ENCODE peak calls at places on chromosome 22, in six cellular contexts. O, U, R, Y, H and J are unnamed samples.

GRCh38 chr22:31286360-31287255 is 5.7 kb downstream of the PIK3IP1 start:
- DNase-seq in O (no peak), U (no peak), R (no peak), Y (no peak), H (no peak), J (no peak)

GRCh38 chr22:38871360-38872171 is 450 bp downstream of the CBX6 start:
- DNase-seq in O (peak), U (peak), R (no peak), Y (no peak), H (no peak), J (no peak)

GRCh38 chr22:42560781-42561180 is 7.0 kb downstream of the SERHL2 start:
- DNase-seq in O (peak), U (no peak), R (no peak), Y (no peak), H (peak), J (no peak)

GRCh38 chr22:50018608-50019291 is 6.2 kb upstream of the IL17REL start:
- DNase-seq in O (no peak), U (no peak), R (no peak), Y (no peak), H (no peak), J (no peak)

GRCh38 chr22:38870791-38871359 is 1.1 kb downstream of the CBX6 start:
- DNase-seq in O (no peak), U (peak), R (no peak), Y (no peak), H (no peak), J (no peak)

GRCh38 chr22:32389685-32390084 is 22.4 kb downstream of the RTCB start:
- DNase-seq in O (peak), U (no peak), R (no peak), Y (no peak), H (peak), J (peak)

GRCh38 chr22:43919106-43919965 is 4.3 kb upstream of the PNPLA3 start:
- DNase-seq in O (peak), U (no peak), R (peak), Y (no peak), H (peak), J (no peak)

GRCh38 chr22:29377979-29378378 is 10.4 kb downstream of the AP1B1 start:
- DNase-seq in O (peak), U (no peak), R (no peak), Y (no peak), H (no peak), J (no peak)

GRCh38 chr22:31748490-31748889 is 1.4 kb downstream of the PRR14L start:
- DNase-seq in O (no peak), U (no peak), R (no peak), Y (no peak), H (no peak), J (no peak)

GRCh38 chr22:10741210-10741609 is 4786.8 kb upstream of the OR11H1 start:
- DNase-seq in O (no peak), U (no peak), R (no peak), Y (no peak), H (no peak), J (no peak)

GRCh38 chr22:20973634-20974286 is 6.7 kb downstream of the AIFM3 start:
- DNase-seq in O (no peak), U (no peak), R (no peak), Y (no peak), H (no peak), J (no peak)

DNA sequence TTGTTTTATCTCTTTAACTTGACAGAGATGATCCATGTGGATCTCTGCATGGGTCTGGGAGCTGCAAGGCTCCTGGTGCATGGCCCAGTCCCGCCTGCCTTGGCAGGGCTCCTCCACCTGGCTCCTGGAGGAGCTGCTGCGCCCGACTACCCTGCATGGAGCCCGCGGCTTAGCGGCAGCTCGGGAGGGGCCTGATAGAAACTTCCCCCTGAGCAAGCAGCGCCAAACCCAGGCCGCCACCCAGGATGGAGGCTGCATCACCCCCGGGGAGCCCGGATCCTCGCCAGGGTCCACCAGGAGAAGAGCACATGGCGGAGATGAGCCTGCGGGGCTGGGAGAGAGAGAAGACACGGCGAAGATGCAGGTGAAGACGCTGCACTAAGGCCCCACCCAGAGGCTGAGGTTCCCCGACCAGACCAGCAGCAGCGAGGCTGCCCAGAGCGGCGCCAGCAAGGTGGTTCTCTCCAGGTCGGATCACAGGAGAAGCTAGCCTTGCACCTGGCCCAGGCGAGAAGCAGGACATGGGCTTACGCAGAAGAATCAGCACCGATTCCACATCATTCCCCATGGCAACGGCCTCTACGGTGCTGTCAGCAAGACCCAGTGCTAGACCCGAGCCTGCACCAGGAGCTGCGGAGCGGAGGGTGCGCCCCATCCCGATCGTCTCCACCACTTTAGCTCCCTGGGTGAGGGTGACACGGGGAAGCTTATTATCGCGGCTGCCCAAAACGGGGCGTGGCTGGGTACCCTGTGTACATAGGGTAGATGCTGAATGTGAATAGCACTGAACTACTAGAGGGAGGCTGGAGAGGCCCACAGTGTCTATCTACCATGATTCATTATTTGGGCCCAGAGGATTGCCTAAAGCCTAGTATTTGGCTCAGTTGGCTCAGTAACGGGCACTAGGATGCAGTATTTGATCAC is 41.3 kb upstream of the VPREB1 start:
- DNase-seq in O (no peak), U (no peak), R (no peak), Y (no peak), H (no peak), J (no peak)
- TF ChIP-seq CTCF in O (no peak), U (no peak), R (no peak), Y (no peak), H (no peak), J (no peak)

GRCh38 chr22:45082795-45083194 is 73.0 kb upstream of the PHF21B start:
- DNase-seq in O (no peak), U (no peak), R (no peak), Y (no peak), H (no peak), J (peak)
- TF ChIP-seq CTCF in O (no peak), U (no peak), R (peak), Y (no peak), H (peak), J (peak)

DNA sequence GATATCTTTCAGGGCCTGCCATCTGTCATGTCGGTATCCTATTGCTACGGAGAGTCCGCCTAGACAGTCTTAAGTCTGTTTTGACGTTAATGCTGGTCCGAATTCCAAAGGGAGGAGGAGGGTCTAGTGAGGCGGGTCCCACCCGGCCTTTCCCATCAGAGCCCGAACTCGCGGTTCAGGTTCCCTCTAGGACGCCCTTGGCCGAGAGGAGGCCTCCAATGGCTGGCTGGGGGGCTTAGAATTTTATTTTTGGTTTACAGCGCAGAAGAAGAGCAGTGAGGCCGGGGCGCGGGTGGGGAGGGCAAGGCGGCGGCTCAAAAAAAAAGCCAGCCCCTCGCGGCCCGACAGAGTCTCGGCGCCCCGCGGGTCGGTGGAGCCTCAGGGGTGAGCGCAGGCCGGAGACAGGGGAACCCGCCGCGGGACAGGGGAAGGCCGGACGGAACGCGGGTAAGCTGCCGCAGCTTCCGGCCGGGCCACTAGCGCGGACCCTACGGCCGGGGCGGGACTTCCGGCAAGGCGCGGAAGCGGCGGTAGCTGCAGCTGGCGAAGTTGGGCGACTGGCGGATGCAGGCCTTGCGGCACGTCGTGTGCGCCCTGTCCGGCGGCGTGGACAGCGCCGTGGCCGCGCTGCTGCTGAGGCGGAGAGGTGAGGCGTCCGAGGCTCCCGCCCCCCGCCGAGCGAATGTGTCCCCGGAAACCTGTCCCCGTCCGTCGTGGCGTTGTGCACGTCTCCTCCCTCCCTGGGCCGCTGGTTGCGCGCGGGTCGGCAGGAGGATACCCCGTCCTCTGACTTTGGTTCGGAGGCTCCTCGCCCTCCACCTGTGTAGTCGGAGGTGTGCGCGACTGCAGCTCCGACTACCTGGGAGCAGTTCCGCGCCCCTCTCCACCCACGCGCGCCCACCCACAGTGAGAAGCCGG is at the start of gene TRMU:
- DNase-seq in O (peak), U (peak), R (peak), Y (peak), H (peak), J (peak)
- TF ChIP-seq CTCF in O (no peak), U (no peak), R (no peak), Y (no peak), H (no peak), J (no peak)

DNA sequence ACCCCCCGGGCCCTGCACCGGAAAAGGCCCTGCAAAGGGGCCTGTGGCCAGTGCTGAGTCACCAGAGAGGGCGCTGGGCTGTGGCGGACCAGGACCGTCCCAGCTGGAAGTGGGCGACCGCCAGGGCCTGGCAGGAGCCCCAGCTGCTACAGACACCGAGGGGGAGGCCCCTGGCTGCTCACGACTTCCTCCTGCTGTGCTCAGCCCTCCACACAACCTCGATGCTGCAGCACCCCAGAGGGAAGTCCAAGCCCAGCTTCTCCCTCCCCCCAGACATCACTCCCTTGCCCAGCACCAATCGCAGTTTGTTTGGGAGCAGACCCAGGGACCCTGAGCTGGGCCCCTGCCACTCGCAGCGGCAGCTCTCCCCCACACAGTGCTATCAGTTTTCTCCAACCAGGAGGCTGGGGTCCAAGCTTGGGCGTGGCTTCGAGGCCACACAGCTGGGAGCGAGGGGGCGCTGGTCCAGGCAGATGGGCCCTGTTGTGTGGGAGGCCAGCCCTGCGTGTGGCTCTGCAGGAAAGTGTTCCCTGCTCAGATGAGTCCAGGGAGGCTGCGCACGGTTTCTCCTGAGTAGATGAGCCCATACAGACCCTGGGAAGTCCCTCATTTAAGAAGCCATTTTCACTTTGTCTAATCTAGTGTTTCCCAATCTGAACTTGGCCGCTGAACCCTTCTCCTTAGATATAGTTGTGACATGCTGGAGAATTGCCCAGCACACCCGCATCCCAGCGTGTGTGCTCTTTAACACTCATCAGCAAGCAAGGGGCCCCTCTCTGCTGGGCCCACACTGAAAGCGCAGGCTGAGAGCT is 5.6 kb upstream of the SH3BP1 start:
- DNase-seq in O (peak), U (peak), R (peak), Y (peak), H (peak), J (peak)
- TF ChIP-seq CTCF in O (no peak), U (no peak), R (no peak), Y (peak), H (peak), J (no peak)

GRCh38 chr22:27823221-27823620 is 21.7 kb upstream of the MN1 start:
- DNase-seq in O (no peak), U (no peak), R (no peak), Y (no peak), H (no peak), J (no peak)

GRCh38 chr22:27828214-27828587 is 26.6 kb upstream of the MN1 start:
- DNase-seq in O (no peak), U (no peak), R (no peak), Y (no peak), H (no peak), J (no peak)

GRCh38 chr22:27820896-27821866 is 19.6 kb upstream of the MN1 start:
- DNase-seq in O (peak), U (no peak), R (no peak), Y (no peak), H (peak), J (peak)

GRCh38 chr22:27827586-27828213 is 26.1 kb upstream of the MN1 start:
- DNase-seq in O (no peak), U (no peak), R (no peak), Y (no peak), H (no peak), J (no peak)

DNA sequence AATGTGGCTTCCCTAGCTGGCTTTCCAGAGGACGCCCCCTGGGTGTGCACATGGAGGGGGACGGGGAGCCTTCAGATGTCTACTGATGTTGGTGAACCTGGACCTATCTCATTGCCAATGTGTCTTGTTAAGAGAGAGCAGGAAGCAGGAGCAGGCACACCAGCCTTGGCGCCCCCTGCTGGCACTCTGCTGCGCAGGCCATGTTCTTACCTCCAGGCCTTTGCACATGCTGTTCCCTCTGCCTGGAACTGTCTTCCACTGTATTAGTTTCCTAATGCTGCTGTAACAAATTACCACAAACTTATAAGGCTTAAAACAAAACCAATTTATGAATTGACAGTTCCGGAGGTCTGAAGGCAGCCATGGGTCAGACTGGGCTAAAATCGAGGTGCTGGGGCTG is 23.6 kb upstream of the MN1 start:
- DNase-seq in O (no peak), U (no peak), R (no peak), Y (no peak), H (no peak), J (peak)
- TF ChIP-seq CTCF in O (no peak), U (no peak), R (peak), Y (peak), H (peak), J (peak)

GRCh38 chr22:48782817-48783511 is 1044.7 kb downstream of the BRD1 start:
- DNase-seq in O (no peak), U (no peak), R (no peak), Y (no peak), H (no peak), J (peak)
- TF ChIP-seq CTCF in O (peak), U (no peak), R (no peak), Y (no peak), H (no peak), J (peak)